ENCODE peak calls at places on chromosomes 5 and 9, in nine cellular contexts. D, A, J, M, X, I, H, K and O are unnamed samples.

GRCh38 chr9:107638922-107639321 is 149.4 kb upstream of the KLF4 start:
- DNase-seq in A (no peak), I (peak), J (peak), H (no peak), D (peak), M (no peak), K (no peak), X (peak), O (peak)

GRCh38 chr5:128546658-128547281 is 8.7 kb upstream of the FBN2 start:
- DNase-seq in K (no peak), J (no peak), A (no peak), H (no peak), I (no peak), X (no peak), M (no peak), D (no peak), O (no peak)

GRCh38 chr5:125463441-125464092 is 717.1 kb upstream of the ZNF608 start:
- DNase-seq in I (no peak), D (no peak), A (no peak), J (no peak), K (no peak), X (no peak), M (no peak), H (no peak), O (no peak)

GRCh38 chr9:133589454-133590227 is 19.5 kb downstream of the FAM163B start:
- DNase-seq in A (no peak), H (peak), X (peak), K (no peak), I (no peak), J (no peak), D (no peak), M (no peak), O (no peak)

GRCh38 chr5:170389250-170389902 is at the start of gene KCNMB1:
- DNase-seq in D (no peak), H (no peak), K (no peak), A (no peak), M (no peak), X (no peak), J (no peak), I (no peak), O (no peak)

GRCh38 chr5:66963559-66963971 is 233.0 kb downstream of the CD180 start:
- DNase-seq in J (peak), X (no peak), K (no peak), I (no peak), D (no peak), A (no peak), M (no peak), H (no peak), O (no peak)

GRCh38 chr9:32378993-32379729 is 5.3 kb upstream of the ACO1 start:
- DNase-seq in K (peak), X (peak), I (peak), A (peak), M (peak), H (peak), J (peak), D (no peak), O (peak)

GRCh38 chr9:14107977-14108376 is 206.0 kb downstream of the NFIB start:
- DNase-seq in M (no peak), J (no peak), D (no peak), A (no peak), H (no peak), K (no peak), X (no peak), I (no peak), O (no peak)

GRCh38 chr5:4372481-4372880 is 767.6 kb upstream of the ADAMTS16 start:
- DNase-seq in D (no peak), J (no peak), H (no peak), A (no peak), K (no peak), X (no peak), I (no peak), M (no peak), O (no peak)

GRCh38 chr9:90449213-90449925 is 193.3 kb downstream of the DIRAS2 start:
- DNase-seq in J (no peak), D (no peak), X (peak), A (no peak), M (no peak), I (no peak), H (no peak), K (no peak), O (no peak)

GRCh38 chr9:1702701-1703100 is 312.4 kb upstream of the SMARCA2 start:
- DNase-seq in J (no peak), I (no peak), D (no peak), X (no peak), K (no peak), M (no peak), A (no peak), H (no peak), O (no peak)

GRCh38 chr9:122337561-122337939 is 33.3 kb upstream of the PTGS1 start:
- DNase-seq in D (no peak), M (no peak), K (no peak), H (no peak), J (no peak), X (no peak), A (no peak), I (no peak), O (peak)

GRCh38 chr5:1324301-1324700 is 20.6 kb downstream of the CLPTM1L start:
- DNase-seq in A (no peak), X (no peak), M (no peak), I (no peak), H (no peak), D (no peak), J (no peak), K (no peak), O (no peak)

GRCh38 chr5:171152382-171152781 is 156.7 kb upstream of the TLX3 start:
- DNase-seq in A (no peak), X (peak), J (peak), D (no peak), I (no peak), M (no peak), H (no peak), K (no peak), O (no peak)

GRCh38 chr9:78289474-78289873 is 7.5 kb upstream of the PSAT1 start:
- DNase-seq in H (no peak), I (no peak), K (no peak), J (no peak), X (no peak), D (no peak), M (peak), A (no peak), O (peak)

GRCh38 chr9:89311346-89312153 is 555 bp downstream of the CKS2 start:
- DNase-seq in K (no peak), J (no peak), D (peak), H (peak), A (no peak), M (no peak), X (no peak), I (peak), O (peak)

GRCh38 chr5:28850320-28850921 is 1812.0 kb upstream of the CDH9 start:
- DNase-seq in I (no peak), M (no peak), J (no peak), H (no peak), D (no peak), K (no peak), A (no peak), X (peak), O (no peak)

GRCh38 chr5:113489299-113489698 is 1.0 kb upstream of the MCC start:
- DNase-seq in M (peak), D (no peak), X (no peak), H (no peak), A (no peak), J (peak), K (peak), I (no peak), O (no peak)

GRCh38 chr5:10172242-10172641 is 77.4 kb downstream of the ATPSCKMT start:
- DNase-seq in I (no peak), D (no peak), A (no peak), J (no peak), H (no peak), M (no peak), K (no peak), X (no peak), O (no peak)

GRCh38 chr9:127904518-127904887 is 5.1 kb upstream of the ST6GALNAC6 start:
- DNase-seq in K (no peak), J (no peak), I (no peak), A (no peak), H (no peak), M (no peak), X (no peak), D (peak), O (no peak)

GRCh38 chr5:56037531-56038010 is 42.8 kb upstream of the IL6ST start:
- DNase-seq in A (no peak), K (no peak), J (no peak), D (no peak), M (no peak), H (no peak), I (no peak), X (peak), O (peak)

GRCh38 chr5:57955506-57955905 is 472.9 kb upstream of the ACTBL2 start:
- DNase-seq in K (no peak), M (no peak), J (no peak), A (no peak), X (no peak), H (no peak), I (no peak), D (no peak), O (no peak)

GRCh38 chr5:158277276-158277675 is 418.3 kb upstream of the CLINT1 start:
- DNase-seq in A (no peak), X (peak), H (no peak), M (no peak), K (no peak), I (no peak), D (no peak), J (no peak), O (no peak)

GRCh38 chr5:61306531-61307195 is 25.4 kb upstream of the ZSWIM6 start:
- DNase-seq in J (peak), M (no peak), X (no peak), H (no peak), K (no peak), A (peak), D (no peak), I (no peak), O (no peak)

GRCh38 chr9:29830815-29831214 is 2257.5 kb upstream of the C9orf72 start:
- DNase-seq in M (no peak), H (no peak), D (no peak), J (peak), X (peak), I (peak), A (no peak), K (no peak), O (peak)

GRCh38 chr9:85166808-85167545 is 497.4 kb downstream of the NTRK2 start:
- DNase-seq in A (no peak), I (no peak), D (no peak), J (no peak), K (no peak), X (peak), M (no peak), H (no peak), O (no peak)

GRCh38 chr5:141369994-141370848 is at the start of gene PCDHGB3:
- DNase-seq in X (peak), J (peak), I (no peak), K (no peak), D (no peak), A (no peak), M (no peak), H (peak), O (no peak)

GRCh38 chr5:76337949-76338589 is 65.0 kb upstream of the IQGAP2 start:
- DNase-seq in X (peak), M (peak), K (peak), I (peak), H (peak), A (peak), D (no peak), J (peak), O (peak)

GRCh38 chr5:150562832-150563231 is 54.9 kb downstream of the NDST1 start:
- DNase-seq in I (peak), D (no peak), A (no peak), M (no peak), K (peak), J (peak), X (peak), H (no peak), O (no peak)

GRCh38 chr5:179762781-179763176 is 30.2 kb downstream of the MAML1 start:
- DNase-seq in K (no peak), A (no peak), D (no peak), X (no peak), I (no peak), J (peak), M (no peak), H (no peak), O (no peak)

GRCh38 chr9:16871358-16872151 is 1.1 kb upstream of the BNC2 start:
- DNase-seq in H (no peak), A (no peak), I (peak), X (peak), K (peak), J (peak), M (peak), D (peak), O (peak)

GRCh38 chr9:84862786-84863185 is 193.3 kb downstream of the NTRK2 start:
- DNase-seq in J (peak), I (no peak), X (peak), D (peak), A (no peak), K (no peak), H (no peak), M (peak), O (no peak)

GRCh38 chr9:135343733-135344522 is 135.7 kb upstream of the PPP1R26 start:
- DNase-seq in H (peak), I (peak), A (peak), M (peak), X (peak), D (peak), K (no peak), J (peak), O (peak)

GRCh38 chr9:10268500-10269485 is 344.0 kb downstream of the PTPRD start:
- DNase-seq in I (peak), H (no peak), J (no peak), K (no peak), A (no peak), D (no peak), X (peak), M (no peak), O (peak)

GRCh38 chr5:169003721-169004481 is 297.0 kb downstream of the SLIT3 start:
- DNase-seq in J (peak), M (no peak), A (no peak), K (peak), D (no peak), I (peak), X (peak), H (no peak), O (peak)

GRCh38 chr9:131628821-131629197 is 83.5 kb downstream of the PRRT1B start:
- DNase-seq in H (no peak), K (no peak), A (no peak), D (no peak), M (no peak), I (no peak), J (no peak), X (no peak), O (no peak)

GRCh38 chr9:27022920-27023319 is 17.4 kb upstream of the LRRC19 start:
- DNase-seq in X (no peak), D (no peak), J (no peak), A (no peak), H (no peak), K (no peak), I (no peak), M (no peak), O (no peak)

GRCh38 chr5:137470111-137470920 is 28.8 kb downstream of the SPOCK1 start:
- DNase-seq in D (no peak), I (no peak), M (no peak), J (peak), X (no peak), K (peak), H (no peak), A (no peak), O (no peak)